ENCODE peak calls at places on chromosomes 5 and 9, in six cellular contexts. One of them, this sample, is unnamed.
A peak's percentile ranks its signal among the peaks of the same experiment; 100 is the strongest.

GRCh38 chr9:112332977-112333638 is at the start of gene PTBP3:
- DNase-seq in GM23248: peak; percentile 83
- DNase-seq in CD4-positive, alpha-beta memory T cell: peak; percentile 81
- DNase-seq in H54: peak; percentile 50
- DNase-seq in HCEC 1CT: peak; percentile 71
- DNase-seq in activated CD4-positive, alpha-beta T cell treated with anti-CD3 and anti-CD28 coated beads, Interleukin-2, amount 50 U/mL, for 24 hours: peak; percentile 64
- DNase-seq in this sample: peak; percentile 71

GRCh38 chr5:75460532-75460931 is 50.9 kb downstream of the CERT1 start:
- DNase-seq in CD4-positive, alpha-beta memory T cell: no peak
- DNase-seq in H54: no peak
- DNase-seq in activated CD4-positive, alpha-beta T cell treated with anti-CD3 and anti-CD28 coated beads, Interleukin-2, amount 50 U/mL, for 24 hours: no peak
- DNase-seq in HCEC 1CT: no peak
- DNase-seq in GM23248: no peak
- DNase-seq in this sample: no peak

GRCh38 chr5:72308853-72309191 is 11.2 kb downstream of the MRPS27 start:
- DNase-seq in GM23248: no peak
- DNase-seq in CD4-positive, alpha-beta memory T cell: no peak
- DNase-seq in activated CD4-positive, alpha-beta T cell treated with anti-CD3 and anti-CD28 coated beads, Interleukin-2, amount 50 U/mL, for 24 hours: no peak
- DNase-seq in H54: no peak
- DNase-seq in HCEC 1CT: no peak
- DNase-seq in this sample: no peak

GRCh38 chr9:77714077-77714549 is 66.0 kb upstream of the GNA14 start:
- DNase-seq in activated CD4-positive, alpha-beta T cell treated with anti-CD3 and anti-CD28 coated beads, Interleukin-2, amount 50 U/mL, for 24 hours: no peak
- DNase-seq in CD4-positive, alpha-beta memory T cell: no peak
- DNase-seq in HCEC 1CT: peak; percentile 26
- DNase-seq in H54: no peak
- DNase-seq in GM23248: peak; percentile 38
- DNase-seq in this sample: no peak

GRCh38 chr9:113390192-113390960 is 10.7 kb downstream of the ALAD start:
- DNase-seq in HCEC 1CT: no peak
- DNase-seq in activated CD4-positive, alpha-beta T cell treated with anti-CD3 and anti-CD28 coated beads, Interleukin-2, amount 50 U/mL, for 24 hours: no peak
- DNase-seq in H54: no peak
- DNase-seq in GM23248: no peak
- DNase-seq in CD4-positive, alpha-beta memory T cell: no peak
- DNase-seq in this sample: no peak

GRCh38 chr5:5146530-5147160 is 6.5 kb downstream of the ADAMTS16 start:
- DNase-seq in activated CD4-positive, alpha-beta T cell treated with anti-CD3 and anti-CD28 coated beads, Interleukin-2, amount 50 U/mL, for 24 hours: no peak
- DNase-seq in H54: no peak
- DNase-seq in GM23248: peak; percentile 14
- DNase-seq in HCEC 1CT: no peak
- DNase-seq in CD4-positive, alpha-beta memory T cell: no peak
- DNase-seq in this sample: no peak

GRCh38 chr5:141032626-141033025 is 18.5 kb upstream of the PCDHB1 start:
- DNase-seq in CD4-positive, alpha-beta memory T cell: no peak
- DNase-seq in H54: no peak
- DNase-seq in GM23248: no peak
- DNase-seq in activated CD4-positive, alpha-beta T cell treated with anti-CD3 and anti-CD28 coated beads, Interleukin-2, amount 50 U/mL, for 24 hours: no peak
- DNase-seq in HCEC 1CT: no peak
- DNase-seq in this sample: no peak

GRCh38 chr9:5326893-5327548 is 12.7 kb downstream of the RLN1 start:
- DNase-seq in activated CD4-positive, alpha-beta T cell treated with anti-CD3 and anti-CD28 coated beads, Interleukin-2, amount 50 U/mL, for 24 hours: no peak
- DNase-seq in H54: no peak
- DNase-seq in CD4-positive, alpha-beta memory T cell: peak; percentile 78
- DNase-seq in GM23248: no peak
- DNase-seq in HCEC 1CT: no peak
- DNase-seq in this sample: no peak

GRCh38 chr9:97938081-97938644 is at the start of gene HEMGN:
- DNase-seq in activated CD4-positive, alpha-beta T cell treated with anti-CD3 and anti-CD28 coated beads, Interleukin-2, amount 50 U/mL, for 24 hours: no peak
- DNase-seq in CD4-positive, alpha-beta memory T cell: peak; percentile 59
- DNase-seq in H54: no peak
- DNase-seq in HCEC 1CT: no peak
- DNase-seq in GM23248: no peak
- DNase-seq in this sample: no peak

GRCh38 chr9:24614070-24614469 is 68.4 kb upstream of the IZUMO3 start:
- DNase-seq in CD4-positive, alpha-beta memory T cell: no peak
- DNase-seq in GM23248: no peak
- DNase-seq in activated CD4-positive, alpha-beta T cell treated with anti-CD3 and anti-CD28 coated beads, Interleukin-2, amount 50 U/mL, for 24 hours: no peak
- DNase-seq in HCEC 1CT: no peak
- DNase-seq in H54: no peak
- DNase-seq in this sample: no peak

GRCh38 chr9:129867138-129868032 is 32.1 kb downstream of the USP20 start:
- DNase-seq in activated CD4-positive, alpha-beta T cell treated with anti-CD3 and anti-CD28 coated beads, Interleukin-2, amount 50 U/mL, for 24 hours: no peak
- DNase-seq in H54: no peak
- DNase-seq in CD4-positive, alpha-beta memory T cell: no peak
- DNase-seq in GM23248: no peak
- DNase-seq in HCEC 1CT: no peak
- DNase-seq in this sample: no peak

GRCh38 chr9:121556580-121556979 is 56.9 kb upstream of the GGTA1 start:
- DNase-seq in H54: peak; percentile 85
- DNase-seq in CD4-positive, alpha-beta memory T cell: no peak
- DNase-seq in HCEC 1CT: peak; percentile 72
- DNase-seq in activated CD4-positive, alpha-beta T cell treated with anti-CD3 and anti-CD28 coated beads, Interleukin-2, amount 50 U/mL, for 24 hours: no peak
- DNase-seq in GM23248: peak; percentile 96
- DNase-seq in this sample: no peak

GRCh38 chr5:137086289-137086838 is 412.8 kb downstream of the SPOCK1 start:
- DNase-seq in HCEC 1CT: no peak
- DNase-seq in H54: no peak
- DNase-seq in CD4-positive, alpha-beta memory T cell: no peak
- DNase-seq in GM23248: no peak
- DNase-seq in activated CD4-positive, alpha-beta T cell treated with anti-CD3 and anti-CD28 coated beads, Interleukin-2, amount 50 U/mL, for 24 hours: no peak
- DNase-seq in this sample: no peak

GRCh38 chr5:150789943-150790611 is 11.5 kb downstream of the SMIM3 start:
- DNase-seq in H54: peak; percentile 71
- DNase-seq in CD4-positive, alpha-beta memory T cell: peak; percentile 39
- DNase-seq in GM23248: peak; percentile 100
- DNase-seq in activated CD4-positive, alpha-beta T cell treated with anti-CD3 and anti-CD28 coated beads, Interleukin-2, amount 50 U/mL, for 24 hours: peak; percentile 81
- DNase-seq in HCEC 1CT: peak; percentile 99
- DNase-seq in this sample: peak; percentile 75

GRCh38 chr5:175146733-175147132 is 297.2 kb downstream of the DRD1 start:
- DNase-seq in activated CD4-positive, alpha-beta T cell treated with anti-CD3 and anti-CD28 coated beads, Interleukin-2, amount 50 U/mL, for 24 hours: no peak
- DNase-seq in GM23248: no peak
- DNase-seq in H54: no peak
- DNase-seq in HCEC 1CT: no peak
- DNase-seq in CD4-positive, alpha-beta memory T cell: no peak
- DNase-seq in this sample: no peak

This sample was measured in CD14-positive monocyte.